ENCODE peak calls at places on chromosomes 3 and 15, in four cellular contexts. L is WTC11, O is A549, N is lower leg skin. T is an unnamed sample.

GRCh38 chr3:69009559-69010410 is 3.7 kb downstream of the EOGT start:
- DNase-seq in L (peak), O (no peak), N (peak), T (no peak)

GRCh38 chr15:56984681-56985515 is 66.5 kb downstream of the TCF12 start:
- DNase-seq in L (no peak), O (no peak), N (no peak), T (no peak)

GRCh38 chr3:39962566-39962965 is 153.2 kb downstream of the MYRIP start:
- DNase-seq in L (no peak), O (no peak), N (no peak), T (no peak)

GRCh38 chr15:80173022-80173759 is 20.4 kb downstream of the FAH start:
- DNase-seq in L (peak), O (peak), N (peak), T (peak)

GRCh38 chr3:184388164-184388935 is 8.5 kb downstream of the CHRD start:
- DNase-seq in L (no peak), O (no peak), N (no peak), T (no peak)

GRCh38 chr3:4340077-4340410 is 36.9 kb downstream of the SETMAR start:
- DNase-seq in L (no peak), O (no peak), N (no peak), T (no peak)

GRCh38 chr15:23566070-23567050 is 886 bp downstream of the MKRN3 start:
- DNase-seq in L (no peak), O (no peak), N (no peak), T (peak)

GRCh38 chr15:85583404-85584390 is 203.3 kb downstream of the AKAP13 start:
- DNase-seq in L (no peak), O (no peak), N (no peak), T (peak)

GRCh38 chr15:28977377-28978010 is 91.7 kb downstream of the APBA2 start:
- DNase-seq in L (no peak), O (peak), N (no peak), T (no peak)

GRCh38 chr3:4889896-4890295 is 89.3 kb upstream of the BHLHE40 start:
- DNase-seq in L (no peak), O (no peak), N (no peak), T (no peak)

GRCh38 chr15:89679221-89679620 is at the start of gene PLIN1:
- DNase-seq in L (no peak), O (no peak), N (no peak), T (no peak)

GRCh38 chr15:68783226-68784054 is 37.3 kb downstream of the ANP32A start:
- DNase-seq in L (peak), O (peak), N (no peak), T (no peak)

GRCh38 chr15:65211157-65211982 is at the start of gene CILP:
- DNase-seq in L (no peak), O (no peak), N (peak), T (no peak)

GRCh38 chr3:127469760-127470159 is 120.8 kb downstream of the TPRA1 start:
- DNase-seq in L (no peak), O (no peak), N (no peak), T (no peak)

GRCh38 chr15:29126821-29127461 is 142.7 kb downstream of the NSMCE3 start:
- DNase-seq in L (peak), O (no peak), N (no peak), T (no peak)

GRCh38 chr15:80779658-80780415 is 667 bp downstream of the CEMIP start:
- DNase-seq in L (peak), O (peak), N (no peak), T (peak)

GRCh38 chr3:184379375-184380209 is at the start of gene CHRD:
- DNase-seq in L (no peak), O (no peak), N (no peak), T (no peak)

GRCh38 chr3:38646630-38647029 is 2.9 kb downstream of the SCN5A start:
- DNase-seq in L (no peak), O (peak), N (no peak), T (no peak)

GRCh38 chr3:104988491-104988890 is 378.2 kb upstream of the ALCAM start:
- DNase-seq in L (no peak), O (no peak), N (no peak), T (no peak)

GRCh38 chr3:4814302-4814903 is 164.8 kb upstream of the BHLHE40 start:
- DNase-seq in L (no peak), O (no peak), N (peak), T (no peak)

GRCh38 chr3:194032828-194033435 is 103.0 kb upstream of the HES1 start:
- DNase-seq in L (no peak), O (no peak), N (no peak), T (no peak)

GRCh38 chr3:24237971-24238767 is 256.5 kb downstream of the THRB start:
- DNase-seq in L (peak), O (peak), N (peak), T (peak)

GRCh38 chr3:111917300-111917699 is 58.2 kb downstream of the PHLDB2 start:
- DNase-seq in L (no peak), O (peak), N (no peak), T (no peak)

GRCh38 chr3:188401244-188401604 is 247.3 kb downstream of the LPP start:
- DNase-seq in L (no peak), O (no peak), N (no peak), T (no peak)

GRCh38 chr3:143433787-143434378 is 314.3 kb downstream of the CHST2 start:
- DNase-seq in L (peak), O (no peak), N (no peak), T (no peak)

GRCh38 chr15:75049392-75049791 is 26.0 kb downstream of the PPCDC start:
- DNase-seq in L (no peak), O (no peak), N (no peak), T (no peak)

GRCh38 chr3:16875876-16876575 is 8.7 kb upstream of the PLCL2 start:
- DNase-seq in L (no peak), O (no peak), N (no peak), T (no peak)

GRCh38 chr3:16873872-16874271 is 10.9 kb upstream of the PLCL2 start:
- DNase-seq in L (no peak), O (no peak), N (no peak), T (no peak)

GRCh38 chr3:16868513-16868912 is 16.2 kb upstream of the PLCL2 start:
- DNase-seq in L (no peak), O (no peak), N (no peak), T (no peak)

GRCh38 chr3:16869606-16870005 is 15.1 kb upstream of the PLCL2 start:
- DNase-seq in L (no peak), O (no peak), N (no peak), T (no peak)

GRCh38 chr3:16871915-16872842 is 12.6 kb upstream of the PLCL2 start:
- DNase-seq in L (no peak), O (no peak), N (no peak), T (no peak)
- TF ChIP-seq CTCF in L (no peak), O (no peak), N (no peak), T (no peak)

GRCh38 chr3:196501316-196502064 is 2.1 kb downstream of the RNF168 start:
- DNase-seq in L (no peak), O (no peak), N (no peak), T (no peak)

GRCh38 chr3:196499807-196500524 is 3.6 kb downstream of the RNF168 start:
- DNase-seq in L (no peak), O (no peak), N (no peak), T (no peak)

GRCh38 chr3:196499061-196499460 is 4.5 kb downstream of the RNF168 start:
- DNase-seq in L (no peak), O (no peak), N (no peak), T (no peak)

GRCh38 chr3:196504556-196504955 is 988 bp upstream of the RNF168 start:
- DNase-seq in L (no peak), O (no peak), N (no peak), T (no peak)

GRCh38 chr3:196502775-196503181 is 790 bp downstream of the RNF168 start:
- DNase-seq in L (no peak), O (peak), N (peak), T (peak)
- TF ChIP-seq CTCF in L (no peak), O (no peak), N (no peak), T (no peak)

GRCh38 chr15:42796955-42797779 is 60.2 kb upstream of the CDAN1 start:
- DNase-seq in L (no peak), O (no peak), N (no peak), T (no peak)
- TF ChIP-seq CTCF in L (no peak), O (peak), N (no peak), T (peak)

DNA sequence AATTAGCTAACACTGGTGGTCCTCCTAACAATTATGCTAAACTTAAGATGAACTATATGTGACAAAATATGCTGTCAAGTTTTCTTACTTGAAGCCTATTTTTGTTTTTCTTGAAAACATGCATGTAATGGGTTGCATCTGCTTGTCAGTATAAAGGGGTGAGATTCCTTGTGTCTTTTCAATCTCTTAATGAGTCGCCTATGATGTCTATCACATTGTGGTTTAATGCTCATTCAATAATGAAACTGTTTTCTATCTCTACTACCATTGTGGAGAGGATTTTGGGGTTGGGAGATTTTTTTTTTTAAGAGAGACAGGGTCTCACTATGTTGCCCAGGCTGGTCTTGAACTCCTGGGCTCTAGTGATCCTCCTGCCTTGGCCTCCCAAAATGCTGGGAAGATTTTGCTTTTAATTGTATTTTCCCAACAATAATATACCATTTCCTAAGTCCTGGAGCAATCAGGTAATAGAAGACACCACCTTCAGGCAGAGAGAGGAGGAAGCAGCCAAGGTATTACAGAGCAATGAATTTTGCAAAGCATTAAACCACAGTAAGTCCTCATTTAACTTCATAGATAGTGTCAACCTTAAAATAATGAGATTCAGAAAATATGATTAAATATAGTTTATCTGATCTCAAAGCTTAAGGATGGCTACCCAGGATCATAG is 17.4 kb upstream of the TRMT10C start:
- DNase-seq in L (no peak), O (no peak), N (no peak), T (no peak)
- TF ChIP-seq CTCF in L (no peak), O (no peak), N (no peak), T (no peak)

DNA sequence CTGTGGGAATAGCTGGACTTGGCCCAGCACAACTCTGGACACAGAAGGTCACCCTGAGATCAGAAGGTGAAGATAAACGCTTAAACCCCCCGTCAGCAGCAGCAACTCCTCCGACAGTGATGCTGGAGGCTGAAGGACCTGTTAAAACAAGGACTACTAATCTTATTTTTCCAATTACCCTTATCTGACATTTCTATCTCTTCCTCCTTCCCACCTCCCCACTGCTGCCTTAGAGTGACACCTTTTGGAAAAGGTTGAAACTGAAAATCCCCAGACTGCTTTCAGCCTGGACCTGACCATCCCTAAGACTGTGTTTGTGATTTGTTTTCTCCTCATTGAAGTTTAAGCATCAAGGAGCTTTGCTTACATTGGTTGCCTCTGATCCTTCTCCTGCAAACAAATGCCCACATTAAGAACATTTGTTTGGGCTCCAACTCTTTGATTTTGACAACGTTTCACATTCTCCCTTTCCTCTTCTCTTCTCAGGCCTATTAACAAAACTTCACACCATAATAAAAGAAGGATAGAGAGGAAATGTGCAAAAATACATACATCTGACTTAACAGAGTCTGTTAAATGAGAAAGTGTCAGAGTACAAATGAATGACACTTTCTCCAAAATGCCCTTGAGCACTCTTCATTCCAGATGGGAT is 410.6 kb upstream of the WNT5A start:
- DNase-seq in L (no peak), O (no peak), N (no peak), T (no peak)
- TF ChIP-seq CTCF in L (no peak), O (peak), N (no peak), T (peak)

GRCh38 chr3:73419179-73419803 is 205.4 kb downstream of the PDZRN3 start:
- DNase-seq in L (peak), O (no peak), N (no peak), T (no peak)
- TF ChIP-seq CTCF in L (peak), O (no peak), N (no peak), T (peak)

GRCh38 chr15:44023176-44023575 is 171.9 kb downstream of the FRMD5 start:
- DNase-seq in L (no peak), O (no peak), N (no peak), T (no peak)
- TF ChIP-seq CTCF in L (no peak), O (no peak), N (no peak), T (no peak)

T was measured in neural crest cell.